ENCODE peak calls at places on chromosomes 6 and 20, in six cellular contexts. N is CD8-positive, alpha-beta memory T cell; Q is pancreas; D is cardiac muscle cell; L is Panc1; A is right cardiac atrium. X is an unnamed sample. For H3K4me1, the result is how much of the 10 kb centered on the place peaks cover.

GRCh38 chr20:48601798-48602197 is 226.0 kb downstream of the PREX1 start:
- DNase-seq in N (no peak), A (no peak), D (no peak), Q (peak), L (no peak), X (no peak)

GRCh38 chr6:123529843-123530242 is 106.9 kb downstream of the TRDN start:
- DNase-seq in Q (no peak), A (no peak), L (no peak), N (no peak), D (no peak), X (no peak)

GRCh38 chr20:44979090-44979621 is 12.8 kb downstream of the STK4 start:
- DNase-seq in D (peak), Q (no peak), L (no peak), N (peak), A (no peak), X (no peak)

GRCh38 chr6:87731818-87732661 is 30.0 kb upstream of the AKIRIN2 start:
- DNase-seq in A (peak), D (peak), L (peak), N (peak), Q (peak), X (no peak)

GRCh38 chr6:2396856-2397640 is 151.6 kb upstream of the GMDS start:
- DNase-seq in N (no peak), Q (peak), L (no peak), A (peak), D (peak), X (no peak)

GRCh38 chr20:34560141-34560523 is 1.6 kb downstream of the MAP1LC3A start:
- DNase-seq in L (no peak), A (no peak), N (no peak), D (no peak), Q (peak), X (no peak)

GRCh38 chr6:127932708-127933107 is 31.9 kb upstream of the THEMIS start:
- DNase-seq in N (no peak), A (no peak), Q (no peak), D (no peak), L (no peak), X (no peak)

GRCh38 chr6:91781946-91782345 is 1195.1 kb upstream of the MAP3K7 start:
- DNase-seq in Q (peak), A (no peak), N (no peak), L (no peak), D (no peak), X (no peak)

GRCh38 chr20:32970115-32970972 is 33.9 kb downstream of the SUN5 start:
- DNase-seq in N (no peak), D (no peak), L (no peak), Q (peak), A (no peak), X (no peak)

GRCh38 chr6:19415605-19416326 is 421.4 kb upstream of the ID4 start:
- DNase-seq in D (peak), L (no peak), Q (no peak), N (no peak), A (no peak), X (no peak)

GRCh38 chr6:166556871-166557322 is 29.6 kb downstream of the RAMACL start:
- DNase-seq in N (no peak), L (peak), Q (peak), D (peak), A (peak), X (no peak)

GRCh38 chr6:45132059-45132458 is 196.1 kb upstream of the RUNX2 start:
- DNase-seq in Q (no peak), A (no peak), D (peak), L (no peak), N (no peak), X (no peak)

GRCh38 chr20:18001131-18001921 is 32.5 kb downstream of the MGME1 start:
- DNase-seq in A (peak), D (peak), Q (no peak), L (no peak), N (no peak), X (no peak)

GRCh38 chr6:168139121-168139520 is 60.1 kb upstream of the FRMD1 start:
- DNase-seq in D (no peak), Q (no peak), L (no peak), N (no peak), A (no peak), X (no peak)

DNA sequence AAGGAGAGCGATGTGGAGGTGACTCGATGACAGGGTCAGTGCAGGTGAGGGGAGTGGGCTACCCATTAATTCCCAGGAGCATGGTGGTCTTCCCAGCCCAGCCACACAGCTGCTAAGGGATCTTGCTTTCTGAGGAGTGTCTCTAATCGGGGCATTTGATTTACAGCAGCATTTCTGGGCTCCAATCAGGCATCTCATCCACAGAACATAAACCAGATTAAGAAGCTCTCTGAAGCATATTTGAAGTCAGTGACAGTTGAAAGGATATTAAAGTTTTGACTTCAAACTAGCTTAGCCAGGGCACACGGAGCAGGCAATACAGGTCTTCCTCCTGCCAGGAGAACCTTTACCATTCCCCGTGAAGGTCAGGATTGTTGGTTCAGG is 40.0 kb upstream of the ZNF831 start:
- DNase-seq in D (no peak), L (no peak), A (no peak), N (no peak), Q (no peak), X (no peak)
- H3K4me3 ChIP-seq in D (no peak), L (no peak), A (no peak), N (peak), Q (no peak), X (no peak)

GRCh38 chr6:52361945-52362442 is at the start of gene PAQR8:
- DNase-seq in N (peak), Q (no peak), A (peak), L (no peak), D (peak), X (no peak)

GRCh38 chr6:52359403-52359802 is 2.5 kb upstream of the PAQR8 start:
- DNase-seq in Q (no peak), L (no peak), A (no peak), N (no peak), D (no peak), X (no peak)

GRCh38 chr6:52361347-52361944 is 505 bp upstream of the PAQR8 start:
- DNase-seq in L (no peak), D (no peak), Q (no peak), A (peak), N (no peak), X (no peak)

GRCh38 chr6:52360601-52361346 is 1.2 kb upstream of the PAQR8 start:
- DNase-seq in N (no peak), D (no peak), L (no peak), Q (no peak), A (no peak), X (no peak)

GRCh38 chr6:52360028-52360427 is 1.9 kb upstream of the PAQR8 start:
- DNase-seq in Q (no peak), D (no peak), N (no peak), L (no peak), A (no peak), X (no peak)
- H3K27ac ChIP-seq in Q (no peak), D (peak), N (no peak), L (no peak), A (no peak), X (no peak)

GRCh38 chr6:99422912-99423311 is 2.2 kb downstream of the PNISR start:
- DNase-seq in A (no peak), Q (no peak), D (no peak), N (no peak), L (no peak), X (no peak)
- H3K4me1 ChIP-seq in A (under half), Q (under half), D (under half), N (half or more), L (under half), X (under half)

DNA sequence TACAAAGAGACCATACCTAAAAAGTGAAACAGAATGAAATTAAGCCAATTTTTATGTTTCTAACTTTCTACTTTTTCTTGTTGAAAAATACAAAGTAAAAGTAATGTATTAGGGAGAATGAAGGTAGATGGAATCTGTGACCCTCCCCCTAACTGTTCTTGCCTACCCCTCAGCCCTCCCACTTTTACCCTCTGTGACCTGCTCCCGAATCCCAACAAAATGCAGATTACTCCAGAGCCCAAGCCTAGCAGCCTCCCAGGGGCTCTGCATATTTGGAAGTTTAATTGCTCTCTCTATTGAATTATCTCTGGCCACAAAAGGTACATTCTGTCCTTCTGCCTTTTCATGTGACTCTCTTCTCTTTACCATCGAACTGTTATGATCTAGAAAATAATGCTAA is 201.5 kb downstream of the PKHD1 start:
- DNase-seq in A (no peak), N (no peak), Q (no peak), D (no peak), L (no peak), X (no peak)
- H3K4me3 ChIP-seq in A (no peak), N (no peak), Q (no peak), D (no peak), L (no peak), X (no peak)

X was measured in iPS DF 6.9.